ENCODE peak calls at places on chromosomes 12 and 14, in six cellular contexts. X, E, L, G, P and Q are unnamed samples.

GRCh38 chr12:30926243-30927209 is at the start of gene TSPAN11:
- DNase-seq in X (peak), P (peak), E (peak), L (no peak), G (no peak), Q (no peak)

GRCh38 chr12:1185460-1186182 is 194.6 kb downstream of the ERC1 start:
- DNase-seq in P (no peak), E (no peak), G (no peak), L (no peak), X (no peak), Q (no peak)

GRCh38 chr12:95972832-95973465 is 23.2 kb downstream of the HAL start:
- DNase-seq in G (no peak), E (no peak), L (no peak), X (no peak), P (no peak), Q (no peak)

GRCh38 chr12:11731455-11731854 is 82.0 kb downstream of the ETV6 start:
- DNase-seq in E (no peak), X (no peak), L (no peak), P (peak), G (no peak), Q (peak)

GRCh38 chr12:11136075-11136474 is 1.6 kb upstream of the TAS2R30 start:
- DNase-seq in X (no peak), L (no peak), P (no peak), G (no peak), E (no peak), Q (no peak)

GRCh38 chr14:84410344-84410743 is 1119.6 kb upstream of the FLRT2 start:
- DNase-seq in X (no peak), L (no peak), P (no peak), E (no peak), G (no peak), Q (no peak)

GRCh38 chr12:95228617-95229016 is 11.0 kb downstream of the VEZT start:
- DNase-seq in P (no peak), E (no peak), G (no peak), L (no peak), X (no peak), Q (no peak)

GRCh38 chr14:23056257-23056955 is 914 bp downstream of the CDH24 start:
- DNase-seq in E (peak), G (peak), L (no peak), X (peak), P (peak), Q (peak)

GRCh38 chr12:43763769-43764168 is 5.0 kb downstream of the IRAK4 start:
- DNase-seq in X (no peak), P (peak), L (no peak), G (no peak), E (no peak), Q (no peak)

GRCh38 chr14:29608861-29609260 is 318.8 kb downstream of the PRKD1 start:
- DNase-seq in P (no peak), X (no peak), E (no peak), L (no peak), G (no peak), Q (no peak)

GRCh38 chr14:20302042-20302761 is 3.5 kb downstream of the TTC5 start:
- DNase-seq in P (peak), X (no peak), L (no peak), G (no peak), E (no peak), Q (no peak)

GRCh38 chr12:7877421-7877820 is 4.7 kb upstream of the SLC2A14 start:
- DNase-seq in E (no peak), L (no peak), G (no peak), P (no peak), X (no peak), Q (no peak)

GRCh38 chr12:117158096-117158495 is 32.2 kb downstream of the FBXO21 start:
- DNase-seq in E (no peak), X (no peak), L (no peak), G (no peak), P (no peak), Q (no peak)

GRCh38 chr12:3717283-3717974 is 35.5 kb downstream of the CRACR2A start:
- DNase-seq in G (no peak), E (no peak), L (no peak), P (no peak), X (no peak), Q (no peak)